ENCODE peak calls at places on chromosomes 5 and 9, in seven cellular contexts. L is astrocyte of the spinal cord; T is left lung; Y is AG20443; M is choroid plexus epithelial cell; V is fibroblast of the aortic adventitia; O is activated T-helper 1 cell treated with anti-CD3 and anti-CD28 coated beads, Interleukin-12 subunit alpha, Interleukin-12 subunit beta, Interleukin-2, Interleukin-4 antibody, amounts not matched to agents 30 ng/mL and 10 ng/mL and 1 ng/mL, durations not matched to agents 14 hours and 24 hours and 36 hours. F is an unnamed sample.

GRCh38 chr9:125889122-125889523 is 141.9 kb downstream of the PBX3 start:
- DNase-seq in Y (peak; percentile 30), V (peak; percentile 59), M (no peak), O (no peak), L (peak; percentile 38), T (peak; percentile 32), F (no peak)

GRCh38 chr9:5838884-5839571 is 6.1 kb upstream of the ERMP1 start:
- DNase-seq in V (peak; percentile 49), L (peak; percentile 29), Y (peak; percentile 58), T (peak; percentile 43), O (no peak), M (peak; percentile 55), F (no peak)

GRCh38 chr5:2910401-2911175 is 159.1 kb upstream of the IRX2 start:
- DNase-seq in Y (no peak), L (no peak), O (no peak), T (no peak), M (no peak), V (no peak), F (no peak)

GRCh38 chr5:145483211-145483610 is 351.9 kb downstream of the PRELID2 start:
- DNase-seq in L (peak; percentile 27), V (peak; percentile 59), Y (peak; percentile 72), T (no peak), M (peak; percentile 53), O (no peak), F (no peak)

GRCh38 chr5:144203750-144204596 is 33.3 kb downstream of the KCTD16 start:
- DNase-seq in O (no peak), L (peak; percentile 79), M (peak; percentile 91), V (peak; percentile 91), Y (peak; percentile 47), T (no peak), F (no peak)

GRCh38 chr5:115375922-115376321 is 79.5 kb upstream of the CCDC112 start:
- DNase-seq in T (no peak), L (no peak), M (peak; percentile 43), Y (no peak), V (no peak), O (no peak), F (no peak)

GRCh38 chr9:73805111-73805510 is 653.4 kb downstream of the ANXA1 start:
- DNase-seq in L (peak; percentile 52), M (peak; percentile 77), V (peak; percentile 87), Y (no peak), O (no peak), T (no peak), F (no peak)

GRCh38 chr5:6435356-6435755 is 13.3 kb upstream of the UBE2QL1 start:
- DNase-seq in O (no peak), T (no peak), L (no peak), M (peak; percentile 39), Y (no peak), V (no peak), F (no peak)

GRCh38 chr9:70382709-70383605 is 31.5 kb downstream of the KLF9 start:
- DNase-seq in V (no peak), T (no peak), M (no peak), Y (no peak), O (no peak), L (no peak), F (no peak)

GRCh38 chr5:169100735-169101075 is 200.2 kb downstream of the SLIT3 start:
- DNase-seq in L (peak; percentile 29), M (no peak), O (no peak), V (peak; percentile 39), T (no peak), Y (peak; percentile 83), F (no peak)

GRCh38 chr9:89808801-89809200 is 204.0 kb downstream of the GADD45G start:
- DNase-seq in O (no peak), Y (no peak), L (peak; percentile 54), V (no peak), M (peak; percentile 24), T (no peak), F (no peak)

GRCh38 chr9:121026260-121026691 is 23.8 kb downstream of the C5 start:
- DNase-seq in T (no peak), Y (peak; percentile 12), O (no peak), L (peak; percentile 20), M (peak; percentile 62), V (no peak), F (no peak)

GRCh38 chr5:14034991-14035390 is 90.5 kb upstream of the DNAH5 start:
- DNase-seq in Y (no peak), O (no peak), M (no peak), T (no peak), L (peak; percentile 15), V (peak; percentile 4), F (no peak)

GRCh38 chr5:157602505-157602904 is 26.9 kb upstream of the ADAM19 start:
- DNase-seq in Y (no peak), T (no peak), V (peak; percentile 10), O (peak; percentile 55), L (peak; percentile 31), M (no peak), F (peak; percentile 68)

GRCh38 chr5:171850354-171850947 is 64.8 kb downstream of the SMIM23 start:
- DNase-seq in O (no peak), M (no peak), V (peak; percentile 38), Y (no peak), L (no peak), T (no peak), F (no peak)

GRCh38 chr9:136422876-136423275 is 12.4 kb downstream of the PMPCA start:
- DNase-seq in Y (no peak), O (no peak), T (no peak), M (no peak), V (no peak), L (no peak), F (no peak)

GRCh38 chr5:1549631-1550030 is 25.9 kb upstream of the LPCAT1 start:
- DNase-seq in M (no peak), V (no peak), L (no peak), O (no peak), Y (no peak), T (no peak), F (no peak)

GRCh38 chr5:145473032-145473642 is 362.0 kb downstream of the PRELID2 start:
- DNase-seq in L (no peak), O (no peak), Y (no peak), T (no peak), V (no peak), M (peak; percentile 64), F (no peak)

GRCh38 chr9:120532475-120532874 is 47.5 kb downstream of the CDK5RAP2 start:
- DNase-seq in V (peak; percentile 63), O (no peak), L (peak; percentile 29), M (peak; percentile 50), T (peak; percentile 64), Y (peak; percentile 81), F (no peak)

GRCh38 chr5:159330131-159330530 is at the start of gene IL12B:
- DNase-seq in L (peak; percentile 39), Y (peak; percentile 56), V (peak; percentile 48), T (no peak), M (no peak), O (no peak), F (no peak)

GRCh38 chr9:76249309-76249708 is 144.9 kb downstream of the RFK start:
- DNase-seq in Y (no peak), V (no peak), T (no peak), M (no peak), O (no peak), L (no peak), F (no peak)

GRCh38 chr9:134433101-134433500 is 106.8 kb downstream of the RXRA start:
- DNase-seq in M (peak; percentile 21), T (no peak), Y (peak; percentile 75), O (no peak), V (peak; percentile 31), L (peak; percentile 32), F (no peak)

GRCh38 chr5:35954175-35954574 is 15.8 kb upstream of the CAPSL start:
- DNase-seq in V (no peak), Y (no peak), M (no peak), T (no peak), L (no peak), O (no peak), F (no peak)

GRCh38 chr5:153619706-153620105 is 129.2 kb downstream of the GRIA1 start:
- DNase-seq in T (peak; percentile 35), M (peak; percentile 54), V (peak; percentile 35), O (no peak), L (peak; percentile 62), Y (no peak), F (no peak)

GRCh38 chr5:150560401-150561191 is 52.7 kb downstream of the NDST1 start:
- DNase-seq in V (peak; percentile 92), L (peak; percentile 83), T (peak; percentile 82), Y (peak; percentile 84), M (peak; percentile 93), O (peak; percentile 71), F (peak; percentile 76)

GRCh38 chr9:117706421-117707150 is 2.4 kb downstream of the TLR4 start:
- DNase-seq in Y (no peak), V (no peak), M (peak; percentile 43), L (peak; percentile 16), T (no peak), O (no peak), F (no peak)

GRCh38 chr5:171624396-171624795 is 161.2 kb upstream of the SMIM23 start:
- DNase-seq in Y (no peak), V (no peak), T (no peak), L (no peak), M (no peak), O (no peak), F (no peak)

GRCh38 chr9:70412678-70413426 is 1.6 kb downstream of the KLF9 start:
- DNase-seq in O (no peak), M (peak; percentile 84), V (peak; percentile 88), T (peak; percentile 88), L (peak; percentile 79), Y (peak; percentile 70), F (no peak)

GRCh38 chr5:6158974-6159863 is 219.1 kb downstream of the MED10 start:
- DNase-seq in L (peak; percentile 78), V (peak; percentile 87), M (peak; percentile 94), Y (peak; percentile 73), O (no peak), T (no peak), F (no peak)

GRCh38 chr9:92253656-92254055 is 39.8 kb downstream of the IARS1 start:
- DNase-seq in M (no peak), L (no peak), T (no peak), O (no peak), V (no peak), Y (no peak), F (no peak)

GRCh38 chr5:58885265-58885664 is 302.4 kb downstream of the RAB3C start:
- DNase-seq in M (no peak), O (no peak), V (no peak), L (no peak), Y (no peak), T (no peak), F (no peak)

GRCh38 chr5:160477266-160477970 is 55.8 kb downstream of the PTTG1 start:
- DNase-seq in M (peak; percentile 78), O (no peak), Y (no peak), L (peak; percentile 63), T (no peak), V (no peak), F (no peak)

GRCh38 chr5:55364537-55365055 is 56.8 kb downstream of the MTREX start:
- DNase-seq in L (no peak), T (no peak), M (no peak), V (no peak), Y (no peak), O (no peak), F (no peak)

GRCh38 chr9:20040991-20041606 is 252.3 kb upstream of the SLC24A2 start:
- DNase-seq in Y (no peak), T (no peak), O (no peak), V (no peak), L (no peak), M (no peak), F (no peak)

GRCh38 chr5:66415208-66415607 is 181.0 kb upstream of the MAST4 start:
- DNase-seq in Y (no peak), L (no peak), O (no peak), T (no peak), M (no peak), V (peak; percentile 73), F (no peak)

GRCh38 chr9:111622626-111623025 is 8.5 kb upstream of the DNAJC25 start:
- DNase-seq in Y (peak; percentile 78), T (peak; percentile 67), L (peak; percentile 54), M (peak; percentile 67), O (no peak), V (peak; percentile 87), F (peak; percentile 78)

GRCh38 chr5:37769840-37770239 is 70.0 kb downstream of the GDNF start:
- DNase-seq in L (no peak), M (no peak), T (no peak), O (no peak), Y (no peak), V (no peak), F (no peak)

F was measured in CD14-positive monocyte.